ENCODE peak calls at places on chromosomes 4 and X, in seven cellular contexts. T, H, E, X, M, B and Q are unnamed samples.

GRCh38 chrX:42714981-42715688 is 62.8 kb downstream of the PPP1R2C start:
- DNase-seq in T (peak), B (no peak), X (peak), H (peak), E (no peak), M (peak), Q (no peak)

GRCh38 chrX:45508459-45508858 is 307.8 kb upstream of the DIPK2B start:
- DNase-seq in M (no peak), X (no peak), T (no peak), E (no peak), B (no peak), H (peak), Q (no peak)

GRCh38 chr4:138055890-138056289 is 186.3 kb downstream of the SLC7A11 start:
- DNase-seq in T (no peak), E (no peak), H (no peak), M (no peak), B (no peak), X (no peak), Q (no peak)

GRCh38 chr4:7112656-7113055 is 44.8 kb upstream of the GRPEL1 start:
- DNase-seq in H (no peak), X (no peak), B (no peak), M (no peak), T (no peak), E (no peak), Q (no peak)

GRCh38 chr4:68466751-68467150 is 19.5 kb downstream of the TMPRSS11E start:
- DNase-seq in X (no peak), B (no peak), M (no peak), T (no peak), H (no peak), E (no peak), Q (no peak)

GRCh38 chr4:32025840-32026459 is 1305.8 kb downstream of the PCDH7 start:
- DNase-seq in T (peak), H (peak), B (no peak), M (no peak), E (no peak), X (no peak), Q (no peak)

GRCh38 chr4:157739237-157739636 is 433.6 kb downstream of the GASK1B start:
- DNase-seq in H (peak), B (peak), M (no peak), X (no peak), E (no peak), T (peak), Q (no peak)

GRCh38 chr4:74311696-74312313 is 3.5 kb downstream of the EPGN start:
- DNase-seq in X (peak), T (peak), B (peak), H (peak), M (no peak), E (no peak), Q (no peak)

GRCh38 chr4:113292371-113293042 is 243.1 kb downstream of the ANK2 start:
- DNase-seq in B (no peak), M (peak), T (peak), X (no peak), H (peak), E (no peak), Q (no peak)

GRCh38 chrX:17022205-17022604 is 75.7 kb downstream of the REPS2 start:
- DNase-seq in M (no peak), E (no peak), X (no peak), H (peak), T (peak), B (no peak), Q (no peak)

GRCh38 chr4:177225605-177226004 is 84.1 kb upstream of the NEIL3 start:
- DNase-seq in B (no peak), H (no peak), M (no peak), T (no peak), E (no peak), X (no peak), Q (no peak)

GRCh38 chr4:126533176-126533575 is 1099.6 kb upstream of the INTU start:
- DNase-seq in E (no peak), X (no peak), B (no peak), H (peak), M (no peak), T (peak), Q (no peak)

GRCh38 chr4:127463883-127464282 is 168.9 kb upstream of the INTU start:
- DNase-seq in B (no peak), T (peak), X (no peak), E (no peak), H (no peak), M (no peak), Q (no peak)

GRCh38 chrX:45743081-45743533 is 542.4 kb upstream of the DIPK2B start:
- DNase-seq in E (no peak), M (no peak), T (peak), B (peak), X (no peak), H (no peak), Q (no peak)

GRCh38 chr4:7549866-7550265 is 115.1 kb upstream of the PSAPL1 start:
- DNase-seq in B (no peak), E (no peak), M (no peak), X (no peak), T (no peak), H (no peak), Q (no peak)

GRCh38 chr4:186920486-186920885 is 196.8 kb upstream of the FAT1 start:
- DNase-seq in X (no peak), B (no peak), M (no peak), T (peak), H (peak), E (no peak), Q (no peak)

GRCh38 chrX:1462110-1462509 is 9.4 kb upstream of the ASMTL start:
- DNase-seq in X (no peak), E (no peak), H (no peak), M (no peak), T (no peak), B (no peak), Q (no peak)

GRCh38 chr4:57499786-57500185 is 389.6 kb upstream of the IGFBP7 start:
- DNase-seq in B (peak), T (no peak), M (no peak), H (no peak), X (no peak), E (no peak), Q (no peak)

GRCh38 chr4:165784672-165785071 is 88.4 kb upstream of the TLL1 start:
- DNase-seq in T (no peak), M (no peak), H (no peak), X (no peak), E (no peak), B (no peak), Q (no peak)

GRCh38 chr4:140071806-140072205 is 82.2 kb downstream of the MAML3 start:
- DNase-seq in T (peak), E (peak), X (no peak), B (peak), M (no peak), H (peak), Q (no peak)

GRCh38 chr4:98516441-98517323 is 141.7 kb downstream of the TSPAN5 start:
- DNase-seq in B (no peak), H (peak), M (no peak), X (no peak), E (no peak), T (peak), Q (no peak)

GRCh38 chrX:123704781-123705180 is 28.1 kb downstream of the THOC2 start:
- DNase-seq in E (no peak), T (no peak), H (no peak), B (no peak), M (no peak), X (no peak), Q (no peak)

GRCh38 chr4:13547563-13548041 is 3.3 kb upstream of the NKX3-2 start:
- DNase-seq in X (peak), T (no peak), H (no peak), B (peak), M (no peak), E (no peak), Q (peak)

GRCh38 chr4:153154010-153154975 is 50.0 kb upstream of the TRIM2 start:
- DNase-seq in M (no peak), X (no peak), B (no peak), E (no peak), T (peak), H (peak), Q (no peak)

GRCh38 chrX:67582436-67582835 is 38.6 kb downstream of the AR start:
- DNase-seq in M (no peak), H (no peak), X (no peak), E (no peak), T (no peak), B (no peak), Q (no peak)

GRCh38 chrX:104118765-104119164 is 6.4 kb downstream of the ZCCHC18 start:
- DNase-seq in M (no peak), T (peak), E (no peak), X (no peak), B (no peak), H (no peak), Q (no peak)

GRCh38 chr4:151806511-151806927 is 45.7 kb upstream of the GATB start:
- DNase-seq in X (no peak), E (no peak), H (peak), B (no peak), T (peak), M (no peak), Q (no peak)

GRCh38 chrX:45872480-45872879 is 671.8 kb upstream of the DIPK2B start:
- DNase-seq in T (no peak), M (no peak), B (no peak), H (no peak), X (no peak), E (no peak), Q (no peak)

GRCh38 chr4:152575533-152575932 is 39.6 kb upstream of the FBXW7 start:
- DNase-seq in X (no peak), E (no peak), H (no peak), B (no peak), T (no peak), M (no peak), Q (no peak)

GRCh38 chr4:32061916-32062315 is 1341.7 kb downstream of the PCDH7 start:
- DNase-seq in M (no peak), H (no peak), X (no peak), E (no peak), B (no peak), T (no peak), Q (no peak)

GRCh38 chr4:179976777-179977176 is 2266.4 kb upstream of the TENM3 start:
- DNase-seq in B (no peak), X (no peak), H (no peak), E (no peak), T (no peak), M (no peak), Q (no peak)

GRCh38 chrX:77510007-77510406 is 62.8 kb downstream of the FGF16 start:
- DNase-seq in E (no peak), T (no peak), H (no peak), M (no peak), X (no peak), B (no peak), Q (no peak)

GRCh38 chr4:141933978-141934377 is 297.6 kb downstream of the IL15 start:
- DNase-seq in B (no peak), E (no peak), T (no peak), M (no peak), X (no peak), H (no peak), Q (no peak)

DNA sequence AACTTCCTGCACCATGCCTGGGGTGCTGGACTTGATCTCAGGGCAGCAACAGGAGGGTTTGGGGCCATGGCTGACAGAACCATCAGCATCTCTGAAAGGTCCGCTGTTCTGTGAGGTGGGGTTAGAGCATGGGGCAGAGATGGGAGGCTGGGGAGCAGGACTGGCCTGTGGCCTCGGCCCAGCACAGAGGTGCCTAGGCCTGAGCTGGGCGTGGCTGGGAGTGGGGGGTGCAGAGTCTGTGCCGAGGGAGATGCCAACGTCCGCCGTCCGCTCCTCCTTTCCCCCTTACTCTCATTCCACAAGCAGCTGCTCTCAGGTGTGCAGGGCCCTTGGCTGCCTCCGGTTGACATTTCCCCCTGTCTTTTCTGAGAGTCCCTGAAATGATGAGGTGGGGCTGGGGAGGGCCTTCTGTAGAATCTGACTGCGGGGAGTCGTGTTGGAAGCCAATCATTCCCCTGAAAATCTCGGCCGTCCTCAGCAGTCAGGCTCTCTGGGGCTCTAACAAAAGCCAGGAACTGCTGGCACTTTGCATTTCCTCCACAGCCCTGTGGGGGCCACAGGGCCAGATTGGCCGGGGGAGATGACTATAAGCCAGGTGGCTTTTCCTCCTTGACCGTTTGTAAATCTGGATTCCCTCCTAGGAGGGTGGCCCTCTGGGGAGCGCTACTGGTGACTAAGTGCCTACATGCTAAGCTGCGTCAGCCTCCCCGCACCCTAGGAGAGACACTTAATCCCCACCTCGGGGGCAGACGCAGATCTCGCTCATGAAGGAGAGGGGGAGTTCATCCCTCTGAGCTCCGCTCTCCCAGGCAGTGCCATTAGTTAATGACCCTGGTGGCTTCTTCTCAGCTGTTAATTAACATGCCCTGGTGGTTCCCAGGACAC is 41.2 kb downstream of the EVC start:
- DNase-seq in T (peak), H (peak), B (no peak), M (no peak), E (no peak), X (peak), Q (no peak)
- TF ChIP-seq CTCF in T (peak), H (no peak), B (no peak), M (no peak), E (no peak), X (no peak), Q (no peak)

GRCh38 chr4:893995-894705 is 38.0 kb downstream of the GAK start:
- DNase-seq in E (no peak), M (no peak), B (no peak), X (no peak), T (no peak), H (no peak), Q (no peak)

GRCh38 chr4:892780-893179 is 39.3 kb downstream of the GAK start:
- DNase-seq in E (no peak), M (no peak), B (no peak), T (no peak), H (no peak), X (no peak), Q (no peak)

GRCh38 chr4:891747-892146 is 40.4 kb downstream of the GAK start:
- DNase-seq in T (peak), X (peak), E (no peak), H (peak), M (no peak), B (peak), Q (no peak)

GRCh38 chr4:895596-895995 is 36.5 kb downstream of the GAK start:
- DNase-seq in T (no peak), B (no peak), H (no peak), E (no peak), M (no peak), X (no peak), Q (no peak)

DNA sequence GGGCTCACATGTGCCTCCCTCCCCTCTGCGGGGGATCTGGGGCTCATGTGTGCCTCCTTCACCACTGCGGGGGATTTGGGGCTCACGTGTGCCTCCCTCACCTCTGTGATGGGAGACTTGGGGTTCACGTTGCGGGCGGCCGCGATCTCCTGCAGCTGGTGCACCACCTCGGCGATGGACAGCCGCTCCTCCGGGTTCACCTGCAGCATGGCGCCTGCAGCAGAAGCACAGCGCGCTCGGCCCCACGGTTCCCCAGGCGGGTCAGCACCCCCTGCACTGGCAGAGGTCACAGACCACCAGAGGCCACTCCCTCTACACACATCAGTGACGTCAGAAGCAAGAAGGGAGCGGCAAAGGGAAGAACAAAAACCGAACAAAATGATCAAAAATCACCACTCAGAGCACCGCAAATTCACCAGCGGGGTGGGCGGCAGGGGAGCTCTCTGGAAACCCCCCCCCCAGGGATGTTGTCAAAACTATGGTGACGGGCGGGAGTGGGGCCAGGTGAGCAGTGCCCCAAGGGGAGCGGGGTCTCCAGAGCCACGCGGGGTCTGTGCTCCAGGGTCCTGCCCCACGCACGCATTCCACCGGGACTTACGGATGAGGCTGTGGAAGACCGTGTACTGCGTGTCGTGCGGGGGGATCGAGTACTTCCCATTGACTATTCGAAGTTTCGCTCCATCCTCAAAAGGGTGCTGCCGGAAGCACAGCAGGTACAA is 38.7 kb downstream of the GAK start:
- DNase-seq in M (no peak), B (no peak), X (no peak), E (no peak), H (no peak), T (no peak), Q (no peak)
- TF ChIP-seq CTCF in M (no peak), B (no peak), X (no peak), E (no peak), H (no peak), T (no peak), Q (no peak)

DNA sequence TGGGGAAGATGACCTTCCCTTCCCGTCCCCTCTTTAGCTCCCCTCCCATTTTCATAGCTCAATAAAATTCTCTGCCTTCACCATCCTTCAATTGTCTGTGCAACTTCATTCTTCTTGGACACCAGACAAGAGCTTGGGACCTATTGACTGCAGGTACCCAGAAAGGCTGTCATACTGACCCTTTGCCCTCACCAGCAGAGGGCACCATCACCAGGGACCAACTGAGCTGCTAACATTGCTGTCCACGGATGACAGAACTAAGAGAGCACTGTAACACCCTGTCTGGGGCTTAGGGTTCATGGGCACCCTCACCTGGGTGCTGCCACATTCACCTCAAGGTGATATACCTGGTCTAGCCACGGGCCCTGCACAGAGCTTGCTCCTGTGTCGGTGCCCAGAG is 141.3 kb upstream of the VCX3B start:
- DNase-seq in X (no peak), H (no peak), E (no peak), T (no peak), M (no peak), B (peak), Q (no peak)
- TF ChIP-seq CTCF in X (no peak), H (peak), E (peak), T (no peak), M (no peak), B (peak), Q (no peak)

GRCh38 chrX:24498181-24498580 is 33.1 kb downstream of the PDK3 start:
- DNase-seq in X (peak), E (no peak), T (peak), H (peak), B (peak), M (peak), Q (no peak)
- TF ChIP-seq CTCF in X (no peak), E (peak), T (peak), H (peak), B (no peak), M (peak), Q (no peak)

DNA sequence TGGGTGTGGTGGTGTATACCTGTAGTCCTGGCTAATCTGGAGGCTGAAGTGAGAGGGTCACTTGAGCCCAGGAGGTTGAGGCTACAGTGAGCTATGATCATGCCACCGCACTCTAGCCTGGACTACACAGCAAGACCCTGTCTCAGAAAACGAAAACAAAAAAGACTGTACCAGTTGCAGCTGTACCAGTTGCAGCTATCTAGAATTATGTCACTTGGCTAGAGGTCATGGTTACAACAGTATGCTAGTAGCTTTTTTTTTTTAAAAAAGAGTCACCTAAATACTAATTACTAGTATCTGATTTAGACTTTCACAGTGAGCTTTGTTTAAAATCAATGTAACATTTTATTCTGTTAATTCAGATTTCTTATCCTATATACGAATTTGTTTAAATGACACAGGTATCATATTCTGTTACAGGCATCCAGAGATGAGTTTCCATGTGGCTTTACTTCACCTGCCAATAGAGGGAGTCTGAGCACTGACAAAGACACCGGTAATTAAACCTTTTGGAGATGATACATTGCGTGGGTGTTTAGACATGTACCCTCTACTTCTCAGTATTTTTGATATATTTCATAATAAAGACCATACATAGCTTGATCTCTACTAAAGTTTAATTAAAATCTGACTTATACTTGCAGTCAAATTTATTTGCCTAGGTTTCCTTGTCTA is 100.2 kb upstream of the IL13RA1 start:
- DNase-seq in E (no peak), X (no peak), H (no peak), M (no peak), T (peak), B (peak), Q (no peak)
- TF ChIP-seq CTCF in E (peak), X (no peak), H (peak), M (no peak), T (peak), B (peak), Q (no peak)

DNA sequence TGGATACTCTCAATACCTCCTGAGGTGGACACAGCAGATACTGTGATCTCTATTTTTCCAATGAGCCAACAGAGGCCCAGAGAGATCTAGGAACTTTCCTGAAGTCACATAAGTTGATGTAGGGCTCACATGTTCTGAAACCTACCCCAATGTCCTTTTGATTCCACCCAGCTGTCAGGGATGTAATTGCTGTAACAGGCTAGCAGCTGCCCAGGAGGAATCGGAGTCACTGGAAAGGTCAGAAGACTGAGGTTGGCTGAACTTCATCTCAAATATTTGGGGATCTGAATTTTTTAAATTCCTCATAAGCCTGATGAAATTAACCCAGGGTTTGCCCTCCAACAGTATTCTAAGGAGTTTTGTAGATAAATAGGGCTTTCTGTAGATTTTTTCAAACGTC is 52.5 kb upstream of the PROM1 start:
- DNase-seq in M (no peak), E (no peak), X (no peak), T (peak), H (peak), B (no peak), Q (no peak)
- TF ChIP-seq CTCF in M (no peak), E (no peak), X (no peak), T (no peak), H (no peak), B (no peak), Q (no peak)

GRCh38 chr4:117085185-117085701 is at the start of gene TRAM1L1:
- DNase-seq in X (peak), B (no peak), M (peak), E (no peak), H (peak), T (peak), Q (no peak)
- TF ChIP-seq CTCF in X (no peak), B (no peak), M (no peak), E (no peak), H (peak), T (no peak), Q (no peak)

GRCh38 chr4:154549894-154550790 is at the start of gene PLRG1:
- DNase-seq in T (peak), B (peak), E (peak), H (peak), M (peak), X (peak), Q (peak)
- TF ChIP-seq CTCF in T (peak), B (no peak), E (no peak), H (no peak), M (peak), X (no peak), Q (no peak)